ENCODE peak calls at places on chromosomes 12 and 14, in four cellular contexts. One of them, this sample, is unnamed. For H3K4me1, the result is how much of the 10 kb centered on the place peaks cover.

GRCh38 chr12:64889434-64890216 is 65.2 kb downstream of the TBC1D30 start:
- DNase-seq in heart left ventricle: no peak
- DNase-seq in transverse colon: no peak
- DNase-seq in ovary: no peak
- DNase-seq in this sample: no peak

GRCh38 chr12:57756406-57757341 is 1.8 kb downstream of the MARCHF9 start:
- DNase-seq in heart left ventricle: peak
- DNase-seq in transverse colon: peak
- DNase-seq in ovary: no peak
- DNase-seq in this sample: no peak

GRCh38 chr14:91953170-91953985 is 5.9 kb upstream of the FBLN5 start:
- DNase-seq in heart left ventricle: no peak
- DNase-seq in transverse colon: no peak
- DNase-seq in ovary: no peak
- DNase-seq in this sample: no peak

GRCh38 chr12:120688527-120689071 is 1.6 kb downstream of the MLEC start:
- DNase-seq in heart left ventricle: no peak
- DNase-seq in transverse colon: peak
- DNase-seq in ovary: no peak
- DNase-seq in this sample: no peak

GRCh38 chr14:101174522-101174838 is 271.0 kb upstream of the RTL1 start:
- DNase-seq in heart left ventricle: no peak
- DNase-seq in transverse colon: no peak
- DNase-seq in ovary: no peak
- DNase-seq in this sample: no peak

GRCh38 chr12:6020930-6021329 is 75.9 kb upstream of the ANO2 start:
- DNase-seq in heart left ventricle: no peak
- DNase-seq in transverse colon: no peak
- DNase-seq in ovary: no peak
- DNase-seq in this sample: no peak

GRCh38 chr12:80442426-80443222 is 1.4 kb upstream of the PTPRQ start:
- DNase-seq in heart left ventricle: no peak
- DNase-seq in transverse colon: no peak
- DNase-seq in ovary: no peak
- DNase-seq in this sample: no peak

GRCh38 chr14:34301107-34301734 is 160.8 kb downstream of the SPTSSA start:
- DNase-seq in heart left ventricle: no peak
- DNase-seq in transverse colon: no peak
- DNase-seq in ovary: no peak
- DNase-seq in this sample: no peak

GRCh38 chr12:104823985-104824441 is 134.1 kb downstream of the SLC41A2 start:
- DNase-seq in heart left ventricle: no peak
- DNase-seq in transverse colon: no peak
- DNase-seq in ovary: no peak
- DNase-seq in this sample: peak

GRCh38 chr12:16482726-16483125 is 123.2 kb downstream of the LMO3 start:
- DNase-seq in heart left ventricle: no peak
- DNase-seq in transverse colon: no peak
- DNase-seq in ovary: no peak
- DNase-seq in this sample: no peak

GRCh38 chr12:51218607-51219161 is 822 bp upstream of the POU6F1 start:
- DNase-seq in heart left ventricle: no peak
- DNase-seq in transverse colon: no peak
- DNase-seq in ovary: no peak
- DNase-seq in this sample: peak

GRCh38 chr14:25400607-25401206 is 350.8 kb upstream of the STXBP6 start:
- DNase-seq in heart left ventricle: no peak
- DNase-seq in transverse colon: peak
- DNase-seq in ovary: no peak
- DNase-seq in this sample: peak

GRCh38 chr12:4289334-4289878 is 15.8 kb downstream of the CCND2 start:
- DNase-seq in heart left ventricle: no peak
- DNase-seq in transverse colon: no peak
- DNase-seq in ovary: no peak
- DNase-seq in this sample: peak

GRCh38 chr14:69963966-69964365 is 84.8 kb downstream of the SMOC1 start:
- DNase-seq in heart left ventricle: no peak
- DNase-seq in transverse colon: no peak
- DNase-seq in ovary: no peak
- DNase-seq in this sample: no peak

GRCh38 chr14:103126873-103127304 is 3.6 kb downstream of the TNFAIP2 start:
- DNase-seq in heart left ventricle: peak
- DNase-seq in transverse colon: peak
- DNase-seq in ovary: peak
- DNase-seq in this sample: no peak

GRCh38 chr12:104671407-104672095 is 214.8 kb downstream of the CHST11 start:
- DNase-seq in heart left ventricle: peak
- DNase-seq in transverse colon: peak
- DNase-seq in ovary: peak
- DNase-seq in this sample: peak

GRCh38 chr12:64700532-64700931 is 58.7 kb downstream of the GNS start:
- DNase-seq in heart left ventricle: no peak
- DNase-seq in transverse colon: no peak
- DNase-seq in ovary: no peak
- DNase-seq in this sample: no peak

GRCh38 chr12:78002878-78003277 is 172.2 kb downstream of the NAV3 start:
- DNase-seq in heart left ventricle: no peak
- DNase-seq in transverse colon: no peak
- DNase-seq in ovary: no peak
- DNase-seq in this sample: no peak

GRCh38 chr14:38257500-38257899 is 1.6 kb upstream of the CLEC14A start:
- DNase-seq in heart left ventricle: no peak
- DNase-seq in transverse colon: no peak
- DNase-seq in ovary: no peak
- DNase-seq in this sample: no peak

GRCh38 chr14:33914676-33915516 is 36.0 kb downstream of the EGLN3 start:
- DNase-seq in heart left ventricle: no peak
- DNase-seq in transverse colon: no peak
- DNase-seq in ovary: no peak
- DNase-seq in this sample: peak

GRCh38 chr12:56387152-56387551 is 24.5 kb upstream of the APOF start:
- DNase-seq in heart left ventricle: no peak
- DNase-seq in transverse colon: no peak
- DNase-seq in ovary: no peak
- DNase-seq in this sample: no peak

GRCh38 chr12:75130811-75131210 is 78.8 kb downstream of the KCNC2 start:
- DNase-seq in heart left ventricle: no peak
- DNase-seq in transverse colon: no peak
- DNase-seq in ovary: no peak
- DNase-seq in this sample: no peak

GRCh38 chr12:111650912-111651311 is 34.8 kb downstream of the BRAP start:
- DNase-seq in heart left ventricle: no peak
- DNase-seq in transverse colon: no peak
- DNase-seq in ovary: no peak
- DNase-seq in this sample: no peak

GRCh38 chr12:53345486-53346195 is 9.5 kb upstream of the SP7 start:
- DNase-seq in heart left ventricle: peak
- DNase-seq in transverse colon: no peak
- DNase-seq in ovary: peak
- DNase-seq in this sample: no peak

GRCh38 chr12:6960291-6961277 is 9.4 kb downstream of the PTPN6 start:
- DNase-seq in heart left ventricle: no peak
- DNase-seq in transverse colon: peak
- DNase-seq in ovary: peak
- DNase-seq in this sample: peak

GRCh38 chr12:9951026-9951652 is 19.0 kb upstream of the CLEC2A start:
- DNase-seq in heart left ventricle: no peak
- DNase-seq in transverse colon: peak
- DNase-seq in ovary: no peak
- DNase-seq in this sample: no peak

GRCh38 chr12:34287986-34288962 is 266.0 kb downstream of the ALG10 start:
- DNase-seq in heart left ventricle: peak
- DNase-seq in transverse colon: peak
- DNase-seq in ovary: no peak
- DNase-seq in this sample: no peak

GRCh38 chr12:47797432-47797831 is 22.3 kb downstream of the HDAC7 start:
- DNase-seq in heart left ventricle: no peak
- DNase-seq in transverse colon: peak
- DNase-seq in ovary: no peak
- DNase-seq in this sample: no peak

GRCh38 chr12:13252024-13252423 is 55.5 kb downstream of the EMP1 start:
- DNase-seq in heart left ventricle: no peak
- DNase-seq in transverse colon: no peak
- DNase-seq in ovary: no peak
- DNase-seq in this sample: no peak

GRCh38 chr12:105418821-105419291 is 88.4 kb downstream of the C12orf75 start:
- DNase-seq in heart left ventricle: no peak
- DNase-seq in transverse colon: no peak
- DNase-seq in ovary: no peak
- DNase-seq in this sample: no peak

GRCh38 chr14:99601301-99601945 is 2.6 kb downstream of the CCDC85C start:
- DNase-seq in heart left ventricle: no peak
- DNase-seq in transverse colon: peak
- DNase-seq in ovary: no peak
- DNase-seq in this sample: no peak

GRCh38 chr14:99132821-99133562 is 139.0 kb downstream of the BCL11B start:
- DNase-seq in heart left ventricle: no peak
- DNase-seq in transverse colon: no peak
- DNase-seq in ovary: no peak
- DNase-seq in this sample: peak

GRCh38 chr14:92173668-92174067 is 51.9 kb downstream of the CPSF2 start:
- DNase-seq in heart left ventricle: no peak
- DNase-seq in transverse colon: no peak
- DNase-seq in ovary: no peak
- DNase-seq in this sample: no peak

DNA sequence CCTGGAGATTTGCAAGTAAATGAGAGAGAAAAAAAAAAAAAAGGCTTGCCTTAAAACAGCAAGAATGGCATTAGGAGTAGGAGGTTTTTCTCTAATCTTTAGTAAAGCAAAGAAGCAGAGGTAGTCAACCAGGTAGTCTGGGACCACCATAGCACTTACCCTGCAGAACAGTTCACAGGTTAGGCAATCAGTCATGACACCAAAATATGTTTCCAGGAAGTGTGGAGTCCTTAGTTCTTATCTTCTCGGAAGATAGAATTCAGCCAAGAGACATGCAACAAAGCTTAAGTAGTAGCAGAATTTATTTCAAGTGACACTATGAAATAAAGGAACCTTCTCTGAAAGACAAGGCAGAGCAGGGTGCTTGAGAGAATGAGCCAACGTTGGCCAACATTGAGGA is 295.8 kb downstream of the IPO8 start:
- DNase-seq in heart left ventricle: no peak
- DNase-seq in transverse colon: no peak
- DNase-seq in ovary: no peak
- DNase-seq in this sample: no peak
- H3K4me3 ChIP-seq in heart left ventricle: no peak
- H3K4me3 ChIP-seq in transverse colon: no peak
- H3K4me3 ChIP-seq in ovary: no peak
- H3K4me3 ChIP-seq in this sample: no peak

DNA sequence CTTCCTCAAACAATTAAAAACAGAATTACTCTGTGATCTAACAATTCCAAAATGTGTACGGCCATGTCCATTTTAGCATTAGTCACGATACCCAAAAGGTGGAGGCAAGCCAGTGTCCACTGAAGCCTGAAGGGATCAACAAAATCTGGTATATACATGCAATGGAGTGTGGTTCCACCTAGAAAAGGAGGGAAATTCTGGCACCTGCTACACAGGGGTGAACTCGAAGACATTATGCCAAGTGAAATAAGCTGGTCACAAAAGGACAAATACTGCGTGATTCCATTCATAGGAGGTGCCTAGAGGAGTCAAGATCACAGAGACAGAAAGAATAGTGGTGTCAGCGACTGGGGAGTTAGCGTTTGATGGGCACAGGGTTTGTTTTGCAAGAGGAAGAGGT is 331.4 kb downstream of the MED13L start:
- DNase-seq in heart left ventricle: no peak
- DNase-seq in transverse colon: no peak
- DNase-seq in ovary: no peak
- DNase-seq in this sample: no peak
- H3K4me1 ChIP-seq in heart left ventricle: under half
- H3K4me1 ChIP-seq in transverse colon: under half
- H3K4me1 ChIP-seq in ovary: under half
- H3K4me1 ChIP-seq in this sample: under half

DNA sequence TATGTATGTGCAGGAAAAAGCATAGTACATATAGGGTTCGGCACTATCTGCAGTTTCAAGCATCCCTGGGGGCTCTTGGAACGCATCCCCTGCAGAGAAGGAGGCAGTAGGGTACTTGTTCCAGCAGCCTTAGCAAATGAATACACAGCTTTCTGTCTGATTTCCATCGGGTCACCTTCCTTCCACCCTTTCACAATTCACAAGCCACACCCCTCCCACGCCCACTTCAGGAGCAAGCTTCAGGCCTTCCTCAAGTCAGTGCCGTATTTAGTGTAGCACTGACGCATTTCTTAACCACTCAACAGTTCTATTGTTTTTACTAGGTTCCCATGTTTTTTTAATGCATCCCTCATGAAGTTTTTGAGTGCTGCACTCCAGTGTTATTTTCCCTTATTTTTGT is 64.2 kb downstream of the CLMN start:
- DNase-seq in heart left ventricle: no peak
- DNase-seq in transverse colon: peak
- DNase-seq in ovary: no peak
- DNase-seq in this sample: no peak
- H3K4me3 ChIP-seq in heart left ventricle: no peak
- H3K4me3 ChIP-seq in transverse colon: no peak
- H3K4me3 ChIP-seq in ovary: no peak
- H3K4me3 ChIP-seq in this sample: no peak

GRCh38 chr12:68189766-68190700 is 30.5 kb upstream of the IFNG start:
- DNase-seq in heart left ventricle: no peak
- DNase-seq in transverse colon: no peak
- DNase-seq in ovary: no peak
- DNase-seq in this sample: no peak

GRCh38 chr12:68180792-68181744 is 21.5 kb upstream of the IFNG start:
- DNase-seq in heart left ventricle: no peak
- DNase-seq in transverse colon: no peak
- DNase-seq in ovary: no peak
- DNase-seq in this sample: no peak

DNA sequence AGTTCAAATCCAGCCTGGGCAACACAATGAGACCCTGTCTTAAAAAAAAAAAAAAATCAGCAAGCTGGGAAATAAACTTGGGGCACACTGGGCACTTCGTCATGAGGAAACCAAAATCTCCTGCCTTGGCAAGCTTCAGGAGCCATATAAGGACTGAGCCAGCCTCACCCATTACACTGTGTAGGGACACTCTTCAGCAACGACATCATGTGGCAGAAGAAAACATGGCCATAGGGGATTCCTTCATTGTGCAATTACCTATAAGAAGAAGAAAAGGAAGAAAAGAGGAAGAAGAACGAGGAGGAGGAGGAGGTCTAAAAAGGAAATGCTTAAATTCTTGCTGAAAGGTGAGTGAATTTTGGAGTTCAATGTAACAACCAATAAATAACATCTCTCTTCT is 26.1 kb upstream of the IFNG start:
- DNase-seq in heart left ventricle: no peak
- DNase-seq in transverse colon: no peak
- DNase-seq in ovary: no peak
- DNase-seq in this sample: no peak
- H3K4me1 ChIP-seq in heart left ventricle: under half
- H3K4me1 ChIP-seq in transverse colon: under half
- H3K4me1 ChIP-seq in ovary: under half
- H3K4me1 ChIP-seq in this sample: under half